ENCODE peak calls at places on chromosomes 12 and 14, in six cellular contexts. One of them, this sample, is unnamed.

GRCh38 chr12:56989866-56990610 is 16.3 kb downstream of the ZBTB39 start:
- DNase-seq in WERI-Rb-1: no peak
- DNase-seq in cardiac muscle cell: no peak
- DNase-seq in esophagus squamous epithelium: no peak
- DNase-seq in fibroblast of mammary gland: no peak
- DNase-seq in pancreas: no peak
- DNase-seq in this sample: no peak

GRCh38 chr14:21278632-21279031 is 1.3 kb upstream of the RPGRIP1 start:
- DNase-seq in WERI-Rb-1: no peak
- DNase-seq in cardiac muscle cell: no peak
- DNase-seq in esophagus squamous epithelium: no peak
- DNase-seq in fibroblast of mammary gland: no peak
- DNase-seq in pancreas: no peak
- DNase-seq in this sample: no peak

GRCh38 chr12:23827353-23827752 is 122.1 kb downstream of the SOX5 start:
- DNase-seq in WERI-Rb-1: no peak
- DNase-seq in cardiac muscle cell: no peak
- DNase-seq in esophagus squamous epithelium: no peak
- DNase-seq in fibroblast of mammary gland: no peak
- DNase-seq in pancreas: no peak
- DNase-seq in this sample: no peak

GRCh38 chr12:65274873-65275272 is 3.6 kb upstream of the MSRB3 start:
- DNase-seq in WERI-Rb-1: no peak
- DNase-seq in cardiac muscle cell: no peak
- DNase-seq in esophagus squamous epithelium: no peak
- DNase-seq in fibroblast of mammary gland: no peak
- DNase-seq in pancreas: no peak
- DNase-seq in this sample: no peak

GRCh38 chr14:43005807-43006206 is 1399.1 kb downstream of the LRFN5 start:
- DNase-seq in WERI-Rb-1: no peak
- DNase-seq in cardiac muscle cell: no peak
- DNase-seq in esophagus squamous epithelium: no peak
- DNase-seq in fibroblast of mammary gland: peak
- DNase-seq in pancreas: no peak
- DNase-seq in this sample: no peak

GRCh38 chr12:104273503-104273902 is 30.0 kb upstream of the EID3 start:
- DNase-seq in WERI-Rb-1: no peak
- DNase-seq in cardiac muscle cell: no peak
- DNase-seq in esophagus squamous epithelium: no peak
- DNase-seq in fibroblast of mammary gland: no peak
- DNase-seq in pancreas: no peak
- DNase-seq in this sample: no peak

GRCh38 chr12:91361864-91362263 is 179.2 kb upstream of the DCN start:
- DNase-seq in WERI-Rb-1: no peak
- DNase-seq in cardiac muscle cell: peak
- DNase-seq in esophagus squamous epithelium: no peak
- DNase-seq in fibroblast of mammary gland: peak
- DNase-seq in pancreas: no peak
- DNase-seq in this sample: peak

GRCh38 chr14:61662437-61663311 is 32.6 kb upstream of the HIF1A start:
- DNase-seq in WERI-Rb-1: no peak
- DNase-seq in cardiac muscle cell: peak
- DNase-seq in esophagus squamous epithelium: no peak
- DNase-seq in fibroblast of mammary gland: peak
- DNase-seq in pancreas: peak
- DNase-seq in this sample: peak

GRCh38 chr12:123916729-123917128 is 55.9 kb downstream of the CCDC92 start:
- DNase-seq in WERI-Rb-1: no peak
- DNase-seq in cardiac muscle cell: no peak
- DNase-seq in esophagus squamous epithelium: no peak
- DNase-seq in fibroblast of mammary gland: peak
- DNase-seq in pancreas: no peak
- DNase-seq in this sample: peak

GRCh38 chr12:24544368-24544767 is 404.5 kb downstream of the BCAT1 start:
- DNase-seq in WERI-Rb-1: no peak
- DNase-seq in cardiac muscle cell: no peak
- DNase-seq in esophagus squamous epithelium: no peak
- DNase-seq in fibroblast of mammary gland: no peak
- DNase-seq in pancreas: no peak
- DNase-seq in this sample: no peak

GRCh38 chr14:31568151-31568550 is 6.9 kb downstream of the NUBPL start:
- DNase-seq in WERI-Rb-1: no peak
- DNase-seq in cardiac muscle cell: no peak
- DNase-seq in esophagus squamous epithelium: no peak
- DNase-seq in fibroblast of mammary gland: peak
- DNase-seq in pancreas: no peak
- DNase-seq in this sample: no peak

GRCh38 chr12:48972213-48973021 is 882 bp upstream of the WNT10B start:
- DNase-seq in WERI-Rb-1: no peak
- DNase-seq in cardiac muscle cell: no peak
- DNase-seq in esophagus squamous epithelium: no peak
- DNase-seq in fibroblast of mammary gland: no peak
- DNase-seq in pancreas: no peak
- DNase-seq in this sample: peak

GRCh38 chr12:120590741-120591407 is 9.7 kb upstream of the POP5 start:
- DNase-seq in WERI-Rb-1: no peak
- DNase-seq in cardiac muscle cell: no peak
- DNase-seq in esophagus squamous epithelium: no peak
- DNase-seq in fibroblast of mammary gland: no peak
- DNase-seq in pancreas: no peak
- DNase-seq in this sample: no peak

GRCh38 chr12:8078400-8078799 is 3.7 kb upstream of the NECAP1 start:
- DNase-seq in WERI-Rb-1: peak
- DNase-seq in cardiac muscle cell: peak
- DNase-seq in esophagus squamous epithelium: no peak
- DNase-seq in fibroblast of mammary gland: peak
- DNase-seq in pancreas: peak
- DNase-seq in this sample: peak

DNA sequence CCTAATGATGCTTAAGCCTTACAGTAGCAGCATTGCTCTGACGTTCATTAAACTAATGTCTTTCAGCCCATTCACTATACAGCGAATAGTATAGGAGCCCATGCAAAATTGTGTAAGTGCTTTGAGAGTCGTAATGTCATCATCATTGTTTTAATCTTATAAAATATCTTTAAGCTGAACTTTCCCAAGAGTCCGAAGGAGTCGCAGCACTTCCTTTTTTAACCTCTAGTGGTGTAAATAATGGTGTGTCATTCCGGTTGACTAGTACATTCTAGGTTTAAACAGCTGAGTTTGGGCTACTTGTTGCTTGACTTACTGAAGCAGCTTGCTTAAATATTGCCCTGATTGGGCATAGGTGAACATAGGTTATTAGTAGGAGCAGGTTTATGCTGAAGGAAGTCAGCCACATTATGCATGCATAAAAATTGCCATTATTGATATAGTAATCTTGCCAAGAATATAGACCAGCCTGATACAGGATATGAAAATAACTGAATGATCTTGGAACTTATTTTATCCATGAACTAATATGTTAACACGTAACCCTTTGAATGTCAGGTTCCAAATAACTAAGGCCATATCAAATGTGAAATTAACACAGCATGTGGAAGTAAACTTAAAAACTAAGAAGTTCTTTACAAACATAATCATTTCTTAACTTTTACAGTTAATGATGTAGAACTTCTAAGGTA is 2.6 kb downstream of the WNK1 start:
- DNase-seq in WERI-Rb-1: no peak
- DNase-seq in cardiac muscle cell: peak
- DNase-seq in esophagus squamous epithelium: no peak
- DNase-seq in fibroblast of mammary gland: peak
- DNase-seq in pancreas: no peak
- DNase-seq in this sample: peak
- TF ChIP-seq CTCF in WERI-Rb-1: peak
- TF ChIP-seq CTCF in cardiac muscle cell: peak
- TF ChIP-seq CTCF in esophagus squamous epithelium: peak
- TF ChIP-seq CTCF in fibroblast of mammary gland: peak
- TF ChIP-seq CTCF in pancreas: peak
- TF ChIP-seq CTCF in this sample: peak

GRCh38 chr12:122350444-122350843 is 72.0 kb downstream of the CLIP1 start:
- DNase-seq in WERI-Rb-1: no peak
- DNase-seq in cardiac muscle cell: no peak
- DNase-seq in esophagus squamous epithelium: no peak
- DNase-seq in fibroblast of mammary gland: peak
- DNase-seq in pancreas: no peak
- DNase-seq in this sample: no peak
- TF ChIP-seq CTCF in WERI-Rb-1: no peak
- TF ChIP-seq CTCF in cardiac muscle cell: peak
- TF ChIP-seq CTCF in esophagus squamous epithelium: no peak
- TF ChIP-seq CTCF in fibroblast of mammary gland: peak
- TF ChIP-seq CTCF in pancreas: no peak
- TF ChIP-seq CTCF in this sample: no peak

GRCh38 chr12:6193853-6194815 is 6.1 kb upstream of the CD9 start:
- DNase-seq in WERI-Rb-1: peak
- DNase-seq in cardiac muscle cell: peak
- DNase-seq in esophagus squamous epithelium: no peak
- DNase-seq in fibroblast of mammary gland: no peak
- DNase-seq in pancreas: no peak
- DNase-seq in this sample: no peak
- TF ChIP-seq CTCF in WERI-Rb-1: no peak
- TF ChIP-seq CTCF in cardiac muscle cell: no peak
- TF ChIP-seq CTCF in esophagus squamous epithelium: no peak
- TF ChIP-seq CTCF in fibroblast of mammary gland: no peak
- TF ChIP-seq CTCF in pancreas: no peak
- TF ChIP-seq CTCF in this sample: no peak

GRCh38 chr12:127526925-127527324 is 740.0 kb upstream of the TMEM132C start:
- DNase-seq in WERI-Rb-1: no peak
- DNase-seq in cardiac muscle cell: no peak
- DNase-seq in esophagus squamous epithelium: no peak
- DNase-seq in fibroblast of mammary gland: no peak
- DNase-seq in pancreas: no peak
- DNase-seq in this sample: no peak
- TF ChIP-seq CTCF in WERI-Rb-1: no peak
- TF ChIP-seq CTCF in cardiac muscle cell: no peak
- TF ChIP-seq CTCF in esophagus squamous epithelium: no peak
- TF ChIP-seq CTCF in fibroblast of mammary gland: no peak
- TF ChIP-seq CTCF in pancreas: no peak
- TF ChIP-seq CTCF in this sample: no peak

GRCh38 chr14:97010491-97011160 is 213.4 kb downstream of the VRK1 start:
- DNase-seq in WERI-Rb-1: peak
- DNase-seq in cardiac muscle cell: no peak
- DNase-seq in esophagus squamous epithelium: no peak
- DNase-seq in fibroblast of mammary gland: no peak
- DNase-seq in pancreas: no peak
- DNase-seq in this sample: no peak
- TF ChIP-seq CTCF in WERI-Rb-1: peak
- TF ChIP-seq CTCF in cardiac muscle cell: no peak
- TF ChIP-seq CTCF in esophagus squamous epithelium: no peak
- TF ChIP-seq CTCF in fibroblast of mammary gland: no peak
- TF ChIP-seq CTCF in pancreas: no peak
- TF ChIP-seq CTCF in this sample: no peak

DNA sequence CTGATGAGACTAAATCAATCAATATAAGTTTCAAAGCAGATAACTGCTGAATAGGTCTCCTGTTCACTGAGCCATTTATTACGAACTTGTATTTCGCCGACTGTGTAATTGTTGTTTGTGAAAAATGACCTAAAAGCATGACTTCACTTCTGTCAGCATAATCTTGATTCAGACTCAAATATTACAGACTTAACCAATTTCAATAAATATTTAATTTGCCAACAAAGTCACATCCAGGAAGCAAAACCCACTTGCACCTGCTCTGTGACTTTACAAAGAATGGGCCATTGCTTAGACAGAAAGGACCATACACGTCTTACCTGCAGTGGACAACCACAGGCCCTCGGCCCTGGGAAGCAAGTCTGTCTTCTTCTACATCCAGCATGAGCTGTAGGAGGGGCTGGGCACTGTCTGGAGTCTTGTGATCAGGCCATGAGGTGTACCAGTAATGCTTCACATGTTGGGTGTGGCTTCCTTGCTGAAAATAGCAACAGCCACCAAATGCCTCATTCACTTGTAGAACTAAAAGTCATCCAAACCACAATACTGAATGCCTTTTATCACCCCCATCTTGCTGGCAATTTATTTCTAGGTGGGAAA is 23.5 kb upstream of the PTPRB start:
- DNase-seq in WERI-Rb-1: no peak
- DNase-seq in cardiac muscle cell: no peak
- DNase-seq in esophagus squamous epithelium: no peak
- DNase-seq in fibroblast of mammary gland: peak
- DNase-seq in pancreas: no peak
- DNase-seq in this sample: peak
- TF ChIP-seq CTCF in WERI-Rb-1: no peak
- TF ChIP-seq CTCF in cardiac muscle cell: no peak
- TF ChIP-seq CTCF in esophagus squamous epithelium: no peak
- TF ChIP-seq CTCF in fibroblast of mammary gland: no peak
- TF ChIP-seq CTCF in pancreas: no peak
- TF ChIP-seq CTCF in this sample: no peak

GRCh38 chr14:65808390-65808789 is 395.9 kb downstream of the FUT8 start:
- DNase-seq in WERI-Rb-1: no peak
- DNase-seq in cardiac muscle cell: no peak
- DNase-seq in esophagus squamous epithelium: no peak
- DNase-seq in fibroblast of mammary gland: no peak
- DNase-seq in pancreas: no peak
- DNase-seq in this sample: no peak

GRCh38 chr14:65810326-65810725 is 397.8 kb downstream of the FUT8 start:
- DNase-seq in WERI-Rb-1: no peak
- DNase-seq in cardiac muscle cell: no peak
- DNase-seq in esophagus squamous epithelium: no peak
- DNase-seq in fibroblast of mammary gland: no peak
- DNase-seq in pancreas: no peak
- DNase-seq in this sample: no peak

GRCh38 chr14:65817011-65817410 is 404.5 kb downstream of the FUT8 start:
- DNase-seq in WERI-Rb-1: no peak
- DNase-seq in cardiac muscle cell: no peak
- DNase-seq in esophagus squamous epithelium: no peak
- DNase-seq in fibroblast of mammary gland: no peak
- DNase-seq in pancreas: no peak
- DNase-seq in this sample: peak

GRCh38 chr14:65815127-65815526 is 402.6 kb downstream of the FUT8 start:
- DNase-seq in WERI-Rb-1: no peak
- DNase-seq in cardiac muscle cell: no peak
- DNase-seq in esophagus squamous epithelium: no peak
- DNase-seq in fibroblast of mammary gland: no peak
- DNase-seq in pancreas: no peak
- DNase-seq in this sample: no peak

GRCh38 chr14:65813760-65814387 is 401.3 kb downstream of the FUT8 start:
- DNase-seq in WERI-Rb-1: no peak
- DNase-seq in cardiac muscle cell: no peak
- DNase-seq in esophagus squamous epithelium: no peak
- DNase-seq in fibroblast of mammary gland: no peak
- DNase-seq in pancreas: no peak
- DNase-seq in this sample: no peak
- TF ChIP-seq CTCF in WERI-Rb-1: no peak
- TF ChIP-seq CTCF in cardiac muscle cell: no peak
- TF ChIP-seq CTCF in esophagus squamous epithelium: no peak
- TF ChIP-seq CTCF in fibroblast of mammary gland: no peak
- TF ChIP-seq CTCF in pancreas: no peak
- TF ChIP-seq CTCF in this sample: no peak

This sample was measured in mammary epithelial cell.